ENCODE peak calls at places on chromosomes 13 and 19, in six cellular contexts. One of them, this sample, is unnamed.

GRCh38 chr19:15276620-15277019 is 44.4 kb upstream of the EPHX3 start:
- DNase-seq in stimulated activated CD4-positive, alpha-beta T cell treated with anti-CD3 and anti-CD28 coated beads, Interleukin-15, amount 100 ng/mL, for 1 hour: no peak
- DNase-seq in pancreas: no peak
- DNase-seq in SK-N-SH: no peak
- DNase-seq in activated CD4-positive, CD25-positive, alpha-beta regulatory T cell treated with anti-CD3 and anti-CD28 coated beads, Interleukin-2, amount 50 U/mL, for 72 hours: no peak
- DNase-seq in cardiac fibroblast: no peak
- DNase-seq in this sample: no peak

GRCh38 chr19:17751103-17751911 is at the start of gene FCHO1:
- DNase-seq in activated CD4-positive, CD25-positive, alpha-beta regulatory T cell treated with anti-CD3 and anti-CD28 coated beads, Interleukin-2, amount 50 U/mL, for 72 hours: peak
- DNase-seq in pancreas: no peak
- DNase-seq in SK-N-SH: no peak
- DNase-seq in stimulated activated CD4-positive, alpha-beta T cell treated with anti-CD3 and anti-CD28 coated beads, Interleukin-15, amount 100 ng/mL, for 1 hour: peak
- DNase-seq in cardiac fibroblast: no peak
- DNase-seq in this sample: no peak

GRCh38 chr19:13986348-13986904 is 19.7 kb downstream of the RFX1 start:
- DNase-seq in activated CD4-positive, CD25-positive, alpha-beta regulatory T cell treated with anti-CD3 and anti-CD28 coated beads, Interleukin-2, amount 50 U/mL, for 72 hours: peak
- DNase-seq in cardiac fibroblast: peak
- DNase-seq in stimulated activated CD4-positive, alpha-beta T cell treated with anti-CD3 and anti-CD28 coated beads, Interleukin-15, amount 100 ng/mL, for 1 hour: peak
- DNase-seq in pancreas: peak
- DNase-seq in SK-N-SH: peak
- DNase-seq in this sample: no peak

GRCh38 chr19:31349160-31349881 is at the start of gene TSHZ3:
- DNase-seq in activated CD4-positive, CD25-positive, alpha-beta regulatory T cell treated with anti-CD3 and anti-CD28 coated beads, Interleukin-2, amount 50 U/mL, for 72 hours: no peak
- DNase-seq in cardiac fibroblast: peak
- DNase-seq in pancreas: peak
- DNase-seq in SK-N-SH: peak
- DNase-seq in stimulated activated CD4-positive, alpha-beta T cell treated with anti-CD3 and anti-CD28 coated beads, Interleukin-15, amount 100 ng/mL, for 1 hour: no peak
- DNase-seq in this sample: no peak

GRCh38 chr19:18832331-18833140 is 777 bp downstream of the UPF1 start:
- DNase-seq in SK-N-SH: peak
- DNase-seq in pancreas: no peak
- DNase-seq in activated CD4-positive, CD25-positive, alpha-beta regulatory T cell treated with anti-CD3 and anti-CD28 coated beads, Interleukin-2, amount 50 U/mL, for 72 hours: no peak
- DNase-seq in cardiac fibroblast: peak
- DNase-seq in stimulated activated CD4-positive, alpha-beta T cell treated with anti-CD3 and anti-CD28 coated beads, Interleukin-15, amount 100 ng/mL, for 1 hour: peak
- DNase-seq in this sample: no peak

GRCh38 chr13:21014139-21014665 is 47.2 kb downstream of the LATS2 start:
- DNase-seq in activated CD4-positive, CD25-positive, alpha-beta regulatory T cell treated with anti-CD3 and anti-CD28 coated beads, Interleukin-2, amount 50 U/mL, for 72 hours: no peak
- DNase-seq in cardiac fibroblast: no peak
- DNase-seq in pancreas: no peak
- DNase-seq in stimulated activated CD4-positive, alpha-beta T cell treated with anti-CD3 and anti-CD28 coated beads, Interleukin-15, amount 100 ng/mL, for 1 hour: no peak
- DNase-seq in SK-N-SH: no peak
- DNase-seq in this sample: no peak

GRCh38 chr13:53112522-53112921 is 83.9 kb downstream of the OLFM4 start:
- DNase-seq in stimulated activated CD4-positive, alpha-beta T cell treated with anti-CD3 and anti-CD28 coated beads, Interleukin-15, amount 100 ng/mL, for 1 hour: no peak
- DNase-seq in pancreas: no peak
- DNase-seq in activated CD4-positive, CD25-positive, alpha-beta regulatory T cell treated with anti-CD3 and anti-CD28 coated beads, Interleukin-2, amount 50 U/mL, for 72 hours: no peak
- DNase-seq in cardiac fibroblast: no peak
- DNase-seq in SK-N-SH: no peak
- DNase-seq in this sample: no peak

GRCh38 chr13:34310539-34310938 is 492.6 kb downstream of the RFC3 start:
- DNase-seq in cardiac fibroblast: no peak
- DNase-seq in stimulated activated CD4-positive, alpha-beta T cell treated with anti-CD3 and anti-CD28 coated beads, Interleukin-15, amount 100 ng/mL, for 1 hour: no peak
- DNase-seq in activated CD4-positive, CD25-positive, alpha-beta regulatory T cell treated with anti-CD3 and anti-CD28 coated beads, Interleukin-2, amount 50 U/mL, for 72 hours: no peak
- DNase-seq in SK-N-SH: peak
- DNase-seq in pancreas: no peak
- DNase-seq in this sample: no peak

This sample was measured in vagina.